ENCODE peak calls at places on chromosomes 4 and X, in ten cellular contexts. One of them, this sample, is unnamed.

GRCh38 chr4:163330828-163331628 is 1.4 kb downstream of the NPY1R start:
- DNase-seq in mucosa of descending colon: peak; percentile 34
- DNase-seq in lower lobe of right lung: no peak
- DNase-seq in suprapubic skin: no peak
- DNase-seq in SJSA1: no peak
- DNase-seq in PC-3: no peak
- DNase-seq in IMR-90: no peak
- DNase-seq in adipocyte: no peak
- DNase-seq in endothelial cell of umbilical vein: no peak
- DNase-seq in SK-N-SH: no peak
- DNase-seq in this sample: no peak

GRCh38 chr4:6441758-6442157 is 30.7 kb downstream of the PPP2R2C start:
- DNase-seq in mucosa of descending colon: no peak
- DNase-seq in lower lobe of right lung: no peak
- DNase-seq in suprapubic skin: no peak
- DNase-seq in SJSA1: no peak
- DNase-seq in PC-3: no peak
- DNase-seq in IMR-90: no peak
- DNase-seq in adipocyte: no peak
- DNase-seq in endothelial cell of umbilical vein: no peak
- DNase-seq in SK-N-SH: no peak
- DNase-seq in this sample: no peak

GRCh38 chr4:171186700-171187099 is 626.5 kb upstream of the GALNTL6 start:
- DNase-seq in mucosa of descending colon: no peak
- DNase-seq in lower lobe of right lung: no peak
- DNase-seq in suprapubic skin: no peak
- DNase-seq in SJSA1: no peak
- DNase-seq in PC-3: no peak
- DNase-seq in IMR-90: no peak
- DNase-seq in adipocyte: no peak
- DNase-seq in endothelial cell of umbilical vein: no peak
- DNase-seq in SK-N-SH: no peak
- DNase-seq in this sample: no peak

GRCh38 chr4:1234811-1235292 is 14.1 kb downstream of the CTBP1 start:
- DNase-seq in mucosa of descending colon: no peak
- DNase-seq in lower lobe of right lung: no peak
- DNase-seq in suprapubic skin: peak; percentile 64
- DNase-seq in SJSA1: no peak
- DNase-seq in PC-3: no peak
- DNase-seq in IMR-90: no peak
- DNase-seq in adipocyte: no peak
- DNase-seq in endothelial cell of umbilical vein: no peak
- DNase-seq in SK-N-SH: no peak
- DNase-seq in this sample: peak; percentile 7

GRCh38 chr4:184404047-184404446 is 70.3 kb downstream of the IRF2 start:
- DNase-seq in mucosa of descending colon: no peak
- DNase-seq in lower lobe of right lung: no peak
- DNase-seq in suprapubic skin: no peak
- DNase-seq in SJSA1: no peak
- DNase-seq in PC-3: no peak
- DNase-seq in IMR-90: no peak
- DNase-seq in adipocyte: no peak
- DNase-seq in endothelial cell of umbilical vein: no peak
- DNase-seq in SK-N-SH: no peak
- DNase-seq in this sample: no peak

GRCh38 chr4:54746228-54746627 is 88.5 kb downstream of the KIT start:
- DNase-seq in mucosa of descending colon: no peak
- DNase-seq in lower lobe of right lung: no peak
- DNase-seq in suprapubic skin: no peak
- DNase-seq in SJSA1: no peak
- DNase-seq in PC-3: peak; percentile 41
- DNase-seq in IMR-90: no peak
- DNase-seq in adipocyte: no peak
- DNase-seq in endothelial cell of umbilical vein: no peak
- DNase-seq in SK-N-SH: no peak
- DNase-seq in this sample: no peak

GRCh38 chr4:147787204-147787603 is 55.3 kb downstream of the ARHGAP10 start:
- DNase-seq in mucosa of descending colon: no peak
- DNase-seq in lower lobe of right lung: no peak
- DNase-seq in suprapubic skin: no peak
- DNase-seq in SJSA1: no peak
- DNase-seq in PC-3: peak; percentile 42
- DNase-seq in IMR-90: peak; percentile 68
- DNase-seq in adipocyte: no peak
- DNase-seq in endothelial cell of umbilical vein: no peak
- DNase-seq in SK-N-SH: no peak
- DNase-seq in this sample: no peak

GRCh38 chrX:118519411-118520205 is 24.0 kb downstream of the DOCK11 start:
- DNase-seq in mucosa of descending colon: no peak
- DNase-seq in lower lobe of right lung: no peak
- DNase-seq in suprapubic skin: no peak
- DNase-seq in SJSA1: no peak
- DNase-seq in PC-3: peak; percentile 31
- DNase-seq in IMR-90: peak; percentile 68
- DNase-seq in adipocyte: peak; percentile 66
- DNase-seq in endothelial cell of umbilical vein: no peak
- DNase-seq in SK-N-SH: no peak
- DNase-seq in this sample: no peak

GRCh38 chrX:39670281-39670680 is 427.5 kb downstream of the BCOR start:
- DNase-seq in mucosa of descending colon: no peak
- DNase-seq in lower lobe of right lung: no peak
- DNase-seq in suprapubic skin: no peak
- DNase-seq in SJSA1: no peak
- DNase-seq in PC-3: no peak
- DNase-seq in IMR-90: no peak
- DNase-seq in adipocyte: peak; percentile 27
- DNase-seq in endothelial cell of umbilical vein: no peak
- DNase-seq in SK-N-SH: no peak
- DNase-seq in this sample: no peak

GRCh38 chr4:47499705-47500104 is 14.6 kb downstream of the ATP10D start:
- DNase-seq in mucosa of descending colon: no peak
- DNase-seq in lower lobe of right lung: no peak
- DNase-seq in suprapubic skin: no peak
- DNase-seq in SJSA1: no peak
- DNase-seq in PC-3: no peak
- DNase-seq in IMR-90: peak; percentile 13
- DNase-seq in adipocyte: peak; percentile 19
- DNase-seq in endothelial cell of umbilical vein: peak; percentile 26
- DNase-seq in SK-N-SH: no peak
- DNase-seq in this sample: no peak

GRCh38 chrX:132120913-132121312 is 6.9 kb downstream of the FRMD7 start:
- DNase-seq in mucosa of descending colon: no peak
- DNase-seq in lower lobe of right lung: no peak
- DNase-seq in suprapubic skin: no peak
- DNase-seq in SJSA1: no peak
- DNase-seq in PC-3: no peak
- DNase-seq in IMR-90: no peak
- DNase-seq in adipocyte: no peak
- DNase-seq in endothelial cell of umbilical vein: no peak
- DNase-seq in SK-N-SH: no peak
- DNase-seq in this sample: no peak

GRCh38 chrX:155086961-155087735 is 15.8 kb downstream of the BRCC3 start:
- DNase-seq in mucosa of descending colon: no peak
- DNase-seq in lower lobe of right lung: no peak
- DNase-seq in suprapubic skin: no peak
- DNase-seq in SJSA1: no peak
- DNase-seq in PC-3: no peak
- DNase-seq in IMR-90: no peak
- DNase-seq in adipocyte: no peak
- DNase-seq in endothelial cell of umbilical vein: no peak
- DNase-seq in SK-N-SH: no peak
- DNase-seq in this sample: no peak

GRCh38 chrX:155086202-155086840 is 15.0 kb downstream of the BRCC3 start:
- DNase-seq in mucosa of descending colon: peak; percentile 58
- DNase-seq in lower lobe of right lung: no peak
- DNase-seq in suprapubic skin: no peak
- DNase-seq in SJSA1: peak; percentile 46
- DNase-seq in PC-3: peak; percentile 65
- DNase-seq in IMR-90: peak; percentile 12
- DNase-seq in adipocyte: peak; percentile 50
- DNase-seq in endothelial cell of umbilical vein: no peak
- DNase-seq in SK-N-SH: peak; percentile 50
- DNase-seq in this sample: peak; percentile 27
- H3K9me3 ChIP-seq in mucosa of descending colon: no peaks in the 10 kb centered on the region
- H3K9me3 ChIP-seq in lower lobe of right lung: no peaks in the 10 kb centered on the region
- H3K9me3 ChIP-seq in suprapubic skin: no peaks in the 10 kb centered on the region
- H3K9me3 ChIP-seq in SJSA1: no peaks in the 10 kb centered on the region
- H3K9me3 ChIP-seq in PC-3: no peaks in the 10 kb centered on the region
- H3K9me3 ChIP-seq in IMR-90: peaks cover 2% of the 10 kb centered on the region
- H3K9me3 ChIP-seq in adipocyte: no peaks in the 10 kb centered on the region
- H3K9me3 ChIP-seq in endothelial cell of umbilical vein: no peaks in the 10 kb centered on the region
- H3K9me3 ChIP-seq in SK-N-SH: no peaks in the 10 kb centered on the region
- H3K9me3 ChIP-seq in this sample: no peaks in the 10 kb centered on the region

GRCh38 chrX:154733072-154733425 is 17.8 kb downstream of the GAB3 start:
- DNase-seq in mucosa of descending colon: no peak
- DNase-seq in lower lobe of right lung: no peak
- DNase-seq in suprapubic skin: no peak
- DNase-seq in SJSA1: no peak
- DNase-seq in PC-3: peak; percentile 67
- DNase-seq in IMR-90: no peak
- DNase-seq in adipocyte: no peak
- DNase-seq in endothelial cell of umbilical vein: no peak
- DNase-seq in SK-N-SH: no peak
- DNase-seq in this sample: no peak
- H3K9me3 ChIP-seq in mucosa of descending colon: no peaks in the 10 kb centered on the region
- H3K9me3 ChIP-seq in lower lobe of right lung: no peaks in the 10 kb centered on the region
- H3K9me3 ChIP-seq in suprapubic skin: no peaks in the 10 kb centered on the region
- H3K9me3 ChIP-seq in SJSA1: no peaks in the 10 kb centered on the region
- H3K9me3 ChIP-seq in PC-3: no peaks in the 10 kb centered on the region
- H3K9me3 ChIP-seq in IMR-90: no peaks in the 10 kb centered on the region
- H3K9me3 ChIP-seq in adipocyte: no peaks in the 10 kb centered on the region
- H3K9me3 ChIP-seq in endothelial cell of umbilical vein: no peaks in the 10 kb centered on the region
- H3K9me3 ChIP-seq in SK-N-SH: no peaks in the 10 kb centered on the region
- H3K9me3 ChIP-seq in this sample: no peaks in the 10 kb centered on the region

GRCh38 chrX:48086119-48086518 is 14.7 kb upstream of the ZNF630 start:
- DNase-seq in mucosa of descending colon: no peak
- DNase-seq in lower lobe of right lung: no peak
- DNase-seq in suprapubic skin: no peak
- DNase-seq in SJSA1: no peak
- DNase-seq in PC-3: peak; percentile 59
- DNase-seq in IMR-90: no peak
- DNase-seq in adipocyte: no peak
- DNase-seq in endothelial cell of umbilical vein: no peak
- DNase-seq in SK-N-SH: no peak
- DNase-seq in this sample: no peak
- H3K9me3 ChIP-seq in mucosa of descending colon: no peaks in the 10 kb centered on the region
- H3K9me3 ChIP-seq in lower lobe of right lung: no peaks in the 10 kb centered on the region
- H3K9me3 ChIP-seq in suprapubic skin: no peaks in the 10 kb centered on the region
- H3K9me3 ChIP-seq in SJSA1: no peaks in the 10 kb centered on the region
- H3K9me3 ChIP-seq in PC-3: no peaks in the 10 kb centered on the region
- H3K9me3 ChIP-seq in IMR-90: no peaks in the 10 kb centered on the region
- H3K9me3 ChIP-seq in adipocyte: no peaks in the 10 kb centered on the region
- H3K9me3 ChIP-seq in endothelial cell of umbilical vein: no peaks in the 10 kb centered on the region
- H3K9me3 ChIP-seq in SK-N-SH: no peaks in the 10 kb centered on the region
- H3K9me3 ChIP-seq in this sample: no peaks in the 10 kb centered on the region

DNA sequence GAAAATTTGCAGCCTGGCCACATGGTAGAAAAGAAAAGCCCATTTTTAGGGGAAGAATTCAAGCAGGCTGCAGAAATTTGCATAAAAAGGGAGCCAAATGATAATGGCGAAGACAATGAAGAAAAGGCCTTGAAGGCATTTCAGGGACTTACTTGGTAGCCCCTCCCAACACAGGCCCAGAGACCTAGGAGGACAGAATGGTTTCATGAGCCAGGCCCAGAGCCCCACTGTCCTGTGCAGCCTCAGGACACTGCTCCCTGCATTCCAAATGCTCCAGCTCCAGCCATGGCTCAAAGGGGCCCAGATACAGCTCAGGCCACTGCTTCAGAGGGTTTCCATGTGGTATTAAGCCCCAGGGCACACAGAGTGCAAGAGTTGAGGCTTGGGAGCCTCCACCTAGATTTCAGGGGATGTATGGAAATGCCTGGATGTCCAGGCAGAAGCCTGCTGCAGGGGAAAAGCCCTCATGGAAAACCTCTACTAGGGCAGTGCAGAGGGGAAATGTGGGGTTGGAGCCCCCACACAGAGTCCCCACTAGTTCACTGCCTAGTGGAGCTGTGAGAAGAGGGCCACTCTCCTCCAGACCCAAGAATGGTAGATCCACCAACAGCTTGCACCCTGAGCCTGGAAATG is 271.7 kb upstream of the KLF3 start:
- DNase-seq in mucosa of descending colon: no peak
- DNase-seq in lower lobe of right lung: no peak
- DNase-seq in suprapubic skin: no peak
- DNase-seq in SJSA1: no peak
- DNase-seq in PC-3: no peak
- DNase-seq in IMR-90: no peak
- DNase-seq in adipocyte: no peak
- DNase-seq in endothelial cell of umbilical vein: no peak
- DNase-seq in SK-N-SH: no peak
- DNase-seq in this sample: no peak
- H3K9me3 ChIP-seq in mucosa of descending colon: peaks cover 8% of the 10 kb centered on the region
- H3K9me3 ChIP-seq in lower lobe of right lung: peaks cover 9% of the 10 kb centered on the region
- H3K9me3 ChIP-seq in suprapubic skin: no peaks in the 10 kb centered on the region
- H3K9me3 ChIP-seq in SJSA1: no peaks in the 10 kb centered on the region
- H3K9me3 ChIP-seq in PC-3: no peaks in the 10 kb centered on the region
- H3K9me3 ChIP-seq in IMR-90: peaks cover 3% of the 10 kb centered on the region
- H3K9me3 ChIP-seq in adipocyte: peaks cover 3% of the 10 kb centered on the region
- H3K9me3 ChIP-seq in endothelial cell of umbilical vein: no peaks in the 10 kb centered on the region
- H3K9me3 ChIP-seq in SK-N-SH: no peaks in the 10 kb centered on the region
- H3K9me3 ChIP-seq in this sample: no peaks in the 10 kb centered on the region

DNA sequence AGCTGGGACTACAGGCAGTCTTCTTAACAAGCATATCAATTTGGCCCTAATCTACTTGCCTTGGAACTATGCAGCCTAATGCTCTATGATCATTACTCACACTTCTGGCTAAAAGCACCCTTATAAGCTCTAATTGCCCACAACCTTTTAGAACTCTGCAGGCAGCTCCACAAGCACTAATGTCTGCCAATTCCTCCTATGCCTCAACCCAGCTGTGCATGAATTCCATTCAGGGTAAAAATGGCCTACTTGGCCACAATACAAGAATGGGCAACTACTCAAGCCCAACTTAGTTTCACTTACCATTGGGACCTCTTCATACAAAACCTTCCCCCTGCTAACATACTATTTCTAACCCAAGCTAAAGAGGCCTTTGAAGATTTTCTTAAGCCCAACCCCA is 51.7 kb downstream of the ZNF718 start:
- DNase-seq in mucosa of descending colon: no peak
- DNase-seq in lower lobe of right lung: no peak
- DNase-seq in suprapubic skin: no peak
- DNase-seq in SJSA1: no peak
- DNase-seq in PC-3: no peak
- DNase-seq in IMR-90: no peak
- DNase-seq in adipocyte: no peak
- DNase-seq in endothelial cell of umbilical vein: no peak
- DNase-seq in SK-N-SH: no peak
- DNase-seq in this sample: no peak
- H3K9me3 ChIP-seq in mucosa of descending colon: peaks cover 100% of the 10 kb centered on the region
- H3K9me3 ChIP-seq in lower lobe of right lung: peaks cover 99% of the 10 kb centered on the region
- H3K9me3 ChIP-seq in suprapubic skin: peaks cover 58% of the 10 kb centered on the region
- H3K9me3 ChIP-seq in SJSA1: no peaks in the 10 kb centered on the region
- H3K9me3 ChIP-seq in PC-3: peaks cover 10% of the 10 kb centered on the region
- H3K9me3 ChIP-seq in IMR-90: peaks cover 41% of the 10 kb centered on the region
- H3K9me3 ChIP-seq in adipocyte: peaks cover 100% of the 10 kb centered on the region
- H3K9me3 ChIP-seq in endothelial cell of umbilical vein: peaks cover 2% of the 10 kb centered on the region
- H3K9me3 ChIP-seq in SK-N-SH: peaks cover 3% of the 10 kb centered on the region
- H3K9me3 ChIP-seq in this sample: peaks cover 39% of the 10 kb centered on the region

DNA sequence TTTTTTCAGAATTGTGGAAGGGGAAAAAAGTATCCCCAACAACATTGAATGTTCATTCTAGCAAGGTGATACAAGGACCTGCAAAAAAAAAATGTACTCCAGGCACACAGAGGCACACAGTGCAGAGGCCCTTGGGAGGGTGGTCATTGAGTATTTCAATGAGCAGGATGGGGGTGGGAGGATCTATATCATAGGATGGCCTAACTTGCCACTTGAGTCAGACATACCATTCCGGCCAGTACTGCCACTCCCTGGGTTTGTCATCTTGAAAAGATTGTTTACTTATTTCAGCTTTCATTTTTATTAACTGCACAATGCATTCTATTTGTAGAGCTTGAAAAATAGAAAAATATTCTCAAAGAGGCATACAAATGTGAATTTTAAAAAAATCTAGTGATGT is 18.7 kb downstream of the ZNF595 start:
- DNase-seq in mucosa of descending colon: no peak
- DNase-seq in lower lobe of right lung: no peak
- DNase-seq in suprapubic skin: no peak
- DNase-seq in SJSA1: no peak
- DNase-seq in PC-3: peak; percentile 3
- DNase-seq in IMR-90: no peak
- DNase-seq in adipocyte: no peak
- DNase-seq in endothelial cell of umbilical vein: no peak
- DNase-seq in SK-N-SH: no peak
- DNase-seq in this sample: no peak
- H3K9me3 ChIP-seq in mucosa of descending colon: peaks cover 85% of the 10 kb centered on the region
- H3K9me3 ChIP-seq in lower lobe of right lung: peaks cover 80% of the 10 kb centered on the region
- H3K9me3 ChIP-seq in suprapubic skin: peaks cover 62% of the 10 kb centered on the region
- H3K9me3 ChIP-seq in SJSA1: no peaks in the 10 kb centered on the region
- H3K9me3 ChIP-seq in PC-3: peaks cover 44% of the 10 kb centered on the region
- H3K9me3 ChIP-seq in IMR-90: peaks cover 42% of the 10 kb centered on the region
- H3K9me3 ChIP-seq in adipocyte: peaks cover 84% of the 10 kb centered on the region
- H3K9me3 ChIP-seq in endothelial cell of umbilical vein: peaks cover 2% of the 10 kb centered on the region
- H3K9me3 ChIP-seq in SK-N-SH: peaks cover 51% of the 10 kb centered on the region
- H3K9me3 ChIP-seq in this sample: peaks cover 16% of the 10 kb centered on the region